ENCODE peak calls at places on chromosomes 4 and X, in seven cellular contexts. Z, S, V, W, J, Q and D are unnamed samples.

GRCh38 chr4:7416745-7417432 is 17.8 kb downstream of the PSAPL1 start:
- DNase-seq in Z (no peak), S (no peak), V (no peak), W (no peak), J (no peak), Q (peak), D (no peak)

GRCh38 chrX:28787206-28787605 is 200.0 kb downstream of the IL1RAPL1 start:
- DNase-seq in Z (no peak), S (no peak), V (peak), W (no peak), J (no peak), Q (no peak), D (no peak)

GRCh38 chr4:99536848-99537247 is 26.0 kb downstream of the C4orf17 start:
- DNase-seq in Z (no peak), S (no peak), V (no peak), W (no peak), J (no peak), Q (no peak), D (no peak)

GRCh38 chr4:145481942-145482208 is 222 bp downstream of the SMAD1 start:
- DNase-seq in Z (no peak), S (no peak), V (no peak), W (no peak), J (no peak), Q (no peak), D (no peak)

GRCh38 chrX:13506574-13506973 is 62.8 kb upstream of the EGFL6 start:
- DNase-seq in Z (no peak), S (peak), V (no peak), W (no peak), J (peak), Q (peak), D (peak)

GRCh38 chrX:32155044-32155638 is 1056.2 kb downstream of the DMD start:
- DNase-seq in Z (no peak), S (no peak), V (no peak), W (no peak), J (no peak), Q (no peak), D (no peak)

GRCh38 chr4:54384563-54384962 is 155.5 kb downstream of the PDGFRA start:
- DNase-seq in Z (no peak), S (no peak), V (peak), W (no peak), J (no peak), Q (no peak), D (no peak)

GRCh38 chr4:61086979-61087378 is 113.1 kb upstream of the ADGRL3 start:
- DNase-seq in Z (no peak), S (no peak), V (no peak), W (no peak), J (no peak), Q (no peak), D (no peak)

GRCh38 chr4:184420402-184420801 is 53.9 kb downstream of the IRF2 start:
- DNase-seq in Z (no peak), S (no peak), V (no peak), W (no peak), J (no peak), Q (no peak), D (no peak)

GRCh38 chr4:119016636-119017035 is 119.0 kb upstream of the MYOZ2 start:
- DNase-seq in Z (no peak), S (no peak), V (no peak), W (no peak), J (no peak), Q (no peak), D (no peak)

GRCh38 chr4:120327276-120327675 is 260.6 kb upstream of the MAD2L1 start:
- DNase-seq in Z (no peak), S (no peak), V (no peak), W (no peak), J (no peak), Q (no peak), D (no peak)

GRCh38 chrX:71292669-71293379 is 8.7 kb upstream of the ITGB1BP2 start:
- DNase-seq in Z (no peak), S (no peak), V (no peak), W (no peak), J (no peak), Q (no peak), D (no peak)

GRCh38 chr4:88628746-88629145 is 36.5 kb downstream of the HERC3 start:
- DNase-seq in Z (no peak), S (no peak), V (no peak), W (no peak), J (no peak), Q (no peak), D (no peak)

GRCh38 chr4:7928711-7929505 is 10.8 kb downstream of the AFAP1 start:
- DNase-seq in Z (no peak), S (no peak), V (no peak), W (no peak), J (no peak), Q (no peak), D (no peak)

GRCh38 chr4:144509088-144509854 is 136.7 kb upstream of the HHIP start:
- DNase-seq in Z (no peak), S (no peak), V (no peak), W (no peak), J (no peak), Q (no peak), D (no peak)

GRCh38 chr4:77187231-77187630 is 30.2 kb downstream of the CCNG2 start:
- DNase-seq in Z (no peak), S (no peak), V (no peak), W (no peak), J (no peak), Q (no peak), D (no peak)

GRCh38 chr4:64465263-64465662 is 56.0 kb upstream of the TECRL start:
- DNase-seq in Z (no peak), S (no peak), V (peak), W (no peak), J (no peak), Q (no peak), D (no peak)

GRCh38 chrX:99719140-99719539 is 690.9 kb downstream of the PCDH19 start:
- DNase-seq in Z (no peak), S (no peak), V (no peak), W (no peak), J (no peak), Q (no peak), D (no peak)

GRCh38 chr4:179097741-179098140 is 1655.5 kb upstream of the AGA start:
- DNase-seq in Z (no peak), S (no peak), V (no peak), W (no peak), J (no peak), Q (no peak), D (no peak)

GRCh38 chr4:70133473-70133872 is 20.6 kb upstream of the PRR27 start:
- DNase-seq in Z (no peak), S (no peak), V (no peak), W (no peak), J (no peak), Q (no peak), D (no peak)

GRCh38 chr4:187739771-187740170 is 255.8 kb upstream of the ZFP42 start:
- DNase-seq in Z (no peak), S (no peak), V (no peak), W (no peak), J (no peak), Q (no peak), D (no peak)

GRCh38 chrX:22165732-22166457 is 106.8 kb upstream of the CBLL2 start:
- DNase-seq in Z (no peak), S (no peak), V (no peak), W (no peak), J (no peak), Q (no peak), D (no peak)

GRCh38 chrX:257681-258289 is 23.4 kb upstream of the PLCXD1 start:
- DNase-seq in Z (peak), S (no peak), V (no peak), W (no peak), J (no peak), Q (no peak), D (no peak)

GRCh38 chrX:68792083-68792482 is 36.7 kb upstream of the EFNB1 start:
- DNase-seq in Z (no peak), S (no peak), V (no peak), W (no peak), J (no peak), Q (no peak), D (no peak)

GRCh38 chr4:40214038-40214437 is 17.2 kb downstream of the RHOH start:
- DNase-seq in Z (no peak), S (no peak), V (no peak), W (no peak), J (no peak), Q (no peak), D (no peak)

GRCh38 chr4:73127839-73128448 is 58.4 kb upstream of the COX18 start:
- DNase-seq in Z (no peak), S (no peak), V (no peak), W (no peak), J (no peak), Q (no peak), D (no peak)

GRCh38 chr4:17066241-17066640 is 167.8 kb upstream of the LDB2 start:
- DNase-seq in Z (no peak), S (no peak), V (no peak), W (no peak), J (no peak), Q (no peak), D (no peak)

GRCh38 chr4:164337219-164337944 is 416.5 kb upstream of the SMIM31 start:
- DNase-seq in Z (no peak), S (no peak), V (no peak), W (no peak), J (peak), Q (no peak), D (no peak)

GRCh38 chr4:2858451-2859217 is 15.0 kb downstream of the ADD1 start:
- DNase-seq in Z (no peak), S (no peak), V (no peak), W (no peak), J (no peak), Q (no peak), D (no peak)

GRCh38 chr4:860561-860960 is 34.6 kb upstream of the CPLX1 start:
- DNase-seq in Z (peak), S (no peak), V (no peak), W (no peak), J (no peak), Q (no peak), D (no peak)

GRCh38 chr4:11323771-11324170 is 104.9 kb downstream of the HS3ST1 start:
- DNase-seq in Z (no peak), S (no peak), V (no peak), W (no peak), J (no peak), Q (no peak), D (no peak)

GRCh38 chr4:544386-545105 is 31.5 kb downstream of the TMEM271 start:
- DNase-seq in Z (no peak), S (no peak), V (no peak), W (no peak), J (no peak), Q (no peak), D (no peak)

GRCh38 chr4:142777045-142777743 is 68.9 kb downstream of the INPP4B start:
- DNase-seq in Z (no peak), S (no peak), V (no peak), W (no peak), J (no peak), Q (no peak), D (no peak)

GRCh38 chrX:15781964-15782711 is 8.1 kb upstream of the ZRSR2 start:
- DNase-seq in Z (no peak), S (no peak), V (no peak), W (no peak), J (no peak), Q (peak), D (no peak)

GRCh38 chrX:51496501-51497291 is at the start of gene NUDT11:
- DNase-seq in Z (peak), S (no peak), V (peak), W (no peak), J (no peak), Q (peak), D (no peak)

GRCh38 chrX:13898084-13898483 is 81.2 kb upstream of the GPM6B start:
- DNase-seq in Z (no peak), S (no peak), V (no peak), W (no peak), J (no peak), Q (no peak), D (no peak)